ENCODE peak calls at places on chromosomes 11 and 22, in five cellular contexts. U, B, A, W and I are unnamed samples.

GRCh38 chr11:133830931-133831907 is 14.1 kb downstream of the SPATA19 start:
- DNase-seq in U (no peak), B (no peak), A (no peak), W (peak; percentile 60), I (no peak)

GRCh38 chr11:86370922-86371614 is 3.6 kb upstream of the CCDC81 start:
- DNase-seq in U (no peak), B (no peak), A (peak; percentile 67), W (no peak), I (peak; percentile 5)

GRCh38 chr11:6269994-6270393 is 10.4 kb downstream of the CCKBR start:
- DNase-seq in U (no peak), B (no peak), A (no peak), W (peak; percentile 59), I (no peak)

GRCh38 chr11:68037481-68038225 is 1.2 kb upstream of the TCIRG1 start:
- DNase-seq in U (no peak), B (no peak), A (no peak), W (no peak), I (no peak)

GRCh38 chr11:64861227-64861970 is 16.9 kb upstream of the CDC42BPG start:
- DNase-seq in U (no peak), B (no peak), A (no peak), W (no peak), I (no peak)

GRCh38 chr11:70583781-70584218 is 185.5 kb downstream of the CTTN start:
- DNase-seq in U (no peak), B (no peak), A (no peak), W (no peak), I (no peak)

GRCh38 chr11:30282289-30282631 is 40.6 kb upstream of the ARL14EP start:
- DNase-seq in U (no peak), B (no peak), A (no peak), W (no peak), I (no peak)

GRCh38 chr11:28834877-28835276 is 726.7 kb downstream of the METTL15 start:
- DNase-seq in U (no peak), B (no peak), A (peak; percentile 67), W (no peak), I (no peak)

GRCh38 chr11:123478352-123478986 is 48.4 kb downstream of the GRAMD1B start:
- DNase-seq in U (peak; percentile 71), B (peak; percentile 77), A (peak; percentile 76), W (peak; percentile 64), I (peak; percentile 64)

GRCh38 chr11:104803770-104804169 is 94.5 kb downstream of the CASP12 start:
- DNase-seq in U (no peak), B (no peak), A (no peak), W (no peak), I (no peak)

GRCh38 chr11:1893581-1894359 is 2.1 kb upstream of the PRR33 start:
- DNase-seq in U (no peak), B (no peak), A (no peak), W (no peak), I (no peak)

GRCh38 chr11:95563173-95563572 is 226.4 kb downstream of the FAM76B start:
- DNase-seq in U (no peak), B (no peak), A (no peak), W (no peak), I (no peak)

GRCh38 chr11:79744941-79745340 is 304.1 kb upstream of the TENM4 start:
- DNase-seq in U (no peak), B (no peak), A (no peak), W (no peak), I (no peak)

GRCh38 chr11:7582338-7582985 is 68.7 kb downstream of the PPFIBP2 start:
- DNase-seq in U (no peak), B (no peak), A (no peak), W (no peak), I (no peak)

GRCh38 chr11:65714433-65714832 is 2.4 kb downstream of the KAT5 start:
- DNase-seq in U (no peak), B (no peak), A (no peak), W (peak; percentile 3), I (no peak)

GRCh38 chr11:59680287-59681154 is 11.7 kb upstream of the PATL1 start:
- DNase-seq in U (peak; percentile 75), B (peak; percentile 77), A (peak; percentile 81), W (peak; percentile 77), I (peak; percentile 73)

DNA sequence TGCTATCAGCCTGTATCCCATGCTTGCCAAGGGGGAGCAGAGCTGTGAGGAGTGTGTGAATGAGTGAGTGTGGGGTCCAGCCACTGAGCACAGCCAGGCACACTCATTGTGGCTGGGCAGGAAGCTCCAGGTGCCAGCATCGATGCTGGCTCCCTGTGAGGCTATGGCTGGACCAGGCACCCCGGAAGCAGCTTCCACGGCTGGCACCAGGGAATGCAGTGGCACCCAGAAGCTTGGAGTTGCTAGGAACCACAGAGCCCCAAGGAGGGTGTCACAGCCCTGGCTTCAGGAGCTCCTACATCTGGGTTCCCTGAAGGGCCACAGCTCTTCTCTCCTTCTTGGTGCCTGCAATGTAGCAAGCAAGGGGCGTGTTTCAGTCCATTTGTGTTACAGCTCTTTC is 625.9 kb upstream of the RAG2 start:
- DNase-seq in U (no peak), B (no peak), A (no peak), W (no peak), I (no peak)
- TF ChIP-seq MAX in U (no peak), B (no peak), A (no peak), W (no peak), I (no peak)

DNA sequence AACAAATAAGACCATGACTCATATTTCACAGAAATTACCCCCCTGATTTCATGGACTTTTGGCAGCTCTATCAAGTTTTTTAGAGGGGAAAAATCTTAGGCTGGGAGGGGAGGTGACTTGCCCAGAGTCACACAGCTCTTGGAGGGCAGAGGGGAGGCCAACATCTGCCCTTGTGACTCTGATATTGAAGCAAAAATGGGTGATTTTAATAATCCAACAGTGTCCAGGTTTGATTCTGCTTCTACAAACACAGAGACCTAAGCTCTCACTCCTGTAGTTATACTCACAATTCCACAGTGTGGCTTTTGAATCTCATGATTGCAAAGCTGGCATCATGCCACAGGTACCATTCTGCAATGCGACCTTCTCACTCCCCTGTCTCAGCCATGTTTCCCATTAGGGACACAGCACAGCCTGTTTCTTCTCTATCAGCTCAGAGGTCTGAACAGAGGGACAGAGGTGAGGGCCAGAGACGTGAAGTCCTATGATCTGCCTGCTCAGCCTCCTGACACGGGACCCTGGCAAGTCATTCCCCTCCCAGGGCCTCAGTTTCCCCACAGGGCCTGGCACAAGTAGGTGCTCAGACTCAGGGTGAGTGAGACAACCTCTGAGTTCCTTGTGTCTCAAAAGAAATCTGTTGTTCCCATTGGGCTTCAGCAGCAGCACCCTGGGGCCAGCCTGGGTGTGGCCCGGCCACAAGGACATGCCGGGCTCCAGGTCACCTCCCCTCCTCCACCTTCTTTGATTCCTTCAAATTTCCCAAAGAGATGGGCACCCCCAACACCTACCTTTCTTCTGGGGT is 778 bp downstream of the APOL2 start:
- DNase-seq in U (no peak), B (no peak), A (peak; percentile 53), W (no peak), I (no peak)
- TF ChIP-seq MAX in U (no peak), B (no peak), A (no peak), W (no peak), I (no peak)

DNA sequence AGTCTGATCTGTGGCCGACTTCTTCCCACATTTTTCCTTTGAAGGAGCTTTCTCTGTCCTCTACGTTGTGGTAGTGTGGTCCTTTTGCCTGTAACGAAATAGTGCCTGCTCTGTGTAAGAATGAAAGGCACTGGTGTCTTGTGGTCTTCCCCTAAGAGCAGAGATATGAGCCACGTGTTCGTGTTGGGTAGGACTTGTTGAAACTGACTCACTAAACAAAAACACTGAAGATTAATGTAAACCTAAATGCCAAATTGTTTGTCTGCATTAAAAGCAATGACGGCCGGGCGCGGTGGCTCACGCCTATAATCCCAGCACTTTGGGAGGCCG is 10.1 kb upstream of the RPS3 start:
- DNase-seq in U (no peak), B (no peak), A (no peak), W (no peak), I (no peak)
- TF ChIP-seq MAX in U (no peak), B (no peak), A (no peak), W (no peak), I (no peak)

DNA sequence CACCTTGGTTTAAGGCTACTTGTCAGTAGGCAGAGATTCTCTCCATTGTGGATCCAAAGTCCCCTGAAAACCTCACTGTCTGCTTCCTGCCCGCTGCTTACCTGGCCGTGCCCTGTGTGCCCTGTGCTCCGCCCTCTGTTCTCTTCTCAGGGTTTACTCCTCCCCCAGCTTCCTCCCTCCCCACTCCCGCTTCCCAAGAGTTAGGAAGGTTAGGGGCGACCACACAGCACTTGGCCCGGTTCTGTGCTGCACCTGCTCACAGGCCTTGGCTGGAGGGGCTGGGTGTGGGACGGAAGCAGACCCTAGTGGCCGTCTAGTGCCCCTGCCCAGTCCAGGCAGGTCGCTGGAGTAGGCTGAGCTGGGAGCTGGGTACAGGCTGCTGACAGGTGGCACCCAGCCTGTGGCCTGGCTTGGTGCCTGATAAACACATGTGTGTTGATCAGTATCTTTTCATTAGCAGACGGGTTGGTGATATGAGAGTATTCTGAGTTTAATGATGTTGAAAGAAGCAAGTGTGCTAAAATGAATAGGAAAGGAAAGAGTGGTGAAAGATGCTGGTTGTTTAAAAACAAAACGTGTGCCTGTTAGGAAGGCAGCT is 40.5 kb downstream of the GRAMD4 start:
- DNase-seq in U (no peak), B (no peak), A (no peak), W (no peak), I (peak; percentile 41)
- TF ChIP-seq MAX in U (no peak), B (no peak), A (no peak), W (no peak), I (no peak)

GRCh38 chr11:77324508-77324907 is 23.0 kb upstream of the GDPD4 start:
- DNase-seq in U (no peak), B (no peak), A (no peak), W (no peak), I (no peak)
- TF ChIP-seq MAX in U (no peak), B (no peak), A (no peak), W (no peak), I (no peak)

DNA sequence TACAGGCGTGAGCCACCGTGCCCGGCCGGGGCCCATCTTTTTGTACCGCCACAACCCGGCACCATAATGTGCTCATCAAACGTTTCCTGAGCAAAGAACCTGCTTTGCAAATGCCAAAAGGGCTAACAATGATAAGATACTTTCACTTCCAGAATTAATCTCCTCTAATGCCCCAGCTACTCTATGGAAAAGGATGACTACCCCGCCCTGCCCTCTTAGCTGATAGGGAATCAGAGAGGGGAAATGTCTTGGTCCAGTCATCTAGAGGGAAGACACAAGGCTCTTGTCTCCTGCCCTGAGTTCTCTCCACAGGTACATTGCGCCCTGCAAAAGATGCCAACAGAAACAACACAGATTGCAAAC is 594 bp downstream of the TTLL1 start:
- DNase-seq in U (no peak), B (no peak), A (no peak), W (no peak), I (no peak)
- TF ChIP-seq MAX in U (no peak), B (no peak), A (no peak), W (no peak), I (no peak)

GRCh38 chr11:69361466-69361865 is 67.5 kb downstream of the MYEOV start:
- DNase-seq in U (no peak), B (no peak), A (no peak), W (no peak), I (no peak)
- TF ChIP-seq MAX in U (no peak), B (no peak), A (no peak), W (no peak), I (no peak)